ENCODE peak calls at places on chromosomes 12 and 14, in four cellular contexts. U is adipocyte, W is fibroblast of lung, T is aorta. A is an unnamed sample. For H3K4me1 and H3K36me3, the result is how much of the 10 kb centered on the place peaks cover.

GRCh38 chr12:2092890-2093289 is 40.1 kb downstream of the CACNA1C start:
- DNase-seq in U (peak), T (peak), W (no peak), A (no peak)

GRCh38 chr14:23398348-23398747 is 9.7 kb downstream of the MYH6 start:
- DNase-seq in T (no peak), W (no peak), U (no peak), A (no peak)

GRCh38 chr12:78799679-78800078 is 64.9 kb upstream of the SYT1 start:
- DNase-seq in T (no peak), W (no peak), U (no peak), A (no peak)

GRCh38 chr14:79730911-79731310 is 480.4 kb downstream of the DIO2 start:
- DNase-seq in T (no peak), U (no peak), W (no peak), A (no peak)

GRCh38 chr14:45426685-45427282 is 173.8 kb upstream of the MIS18BP1 start:
- DNase-seq in T (no peak), U (peak), W (peak), A (no peak)

GRCh38 chr14:55711171-55711811 is 131.3 kb downstream of the KTN1 start:
- DNase-seq in W (peak), T (no peak), U (no peak), A (no peak)

GRCh38 chr14:56172571-56172971 is 54.4 kb downstream of the PELI2 start:
- DNase-seq in T (no peak), W (peak), U (peak), A (no peak)

GRCh38 chr14:58793096-58793740 is 155.5 kb downstream of the DACT1 start:
- DNase-seq in T (no peak), U (no peak), W (no peak), A (no peak)

GRCh38 chr12:90188857-90189256 is 480.2 kb upstream of the ATP2B1 start:
- DNase-seq in U (no peak), T (no peak), W (no peak), A (no peak)

GRCh38 chr12:47080725-47081502 is 1.2 kb upstream of the AMIGO2 start:
- DNase-seq in T (peak), U (no peak), W (peak), A (peak)
- H3K4me1 ChIP-seq in T (under half), U (under half), W (under half), A (under half)

GRCh38 chr14:60064491-60065072 is 27.1 kb upstream of the PCNX4 start:
- DNase-seq in T (no peak), W (peak), U (peak), A (no peak)
- H3K36me3 ChIP-seq in T (under half), W (under half), U (under half), A (under half)

GRCh38 chr14:76784266-76784874 is 23.1 kb downstream of the VASH1 start:
- DNase-seq in U (no peak), T (peak), W (no peak), A (no peak)
- H3K4me1 ChIP-seq in U (under half), T (under half), W (under half), A (under half)

DNA sequence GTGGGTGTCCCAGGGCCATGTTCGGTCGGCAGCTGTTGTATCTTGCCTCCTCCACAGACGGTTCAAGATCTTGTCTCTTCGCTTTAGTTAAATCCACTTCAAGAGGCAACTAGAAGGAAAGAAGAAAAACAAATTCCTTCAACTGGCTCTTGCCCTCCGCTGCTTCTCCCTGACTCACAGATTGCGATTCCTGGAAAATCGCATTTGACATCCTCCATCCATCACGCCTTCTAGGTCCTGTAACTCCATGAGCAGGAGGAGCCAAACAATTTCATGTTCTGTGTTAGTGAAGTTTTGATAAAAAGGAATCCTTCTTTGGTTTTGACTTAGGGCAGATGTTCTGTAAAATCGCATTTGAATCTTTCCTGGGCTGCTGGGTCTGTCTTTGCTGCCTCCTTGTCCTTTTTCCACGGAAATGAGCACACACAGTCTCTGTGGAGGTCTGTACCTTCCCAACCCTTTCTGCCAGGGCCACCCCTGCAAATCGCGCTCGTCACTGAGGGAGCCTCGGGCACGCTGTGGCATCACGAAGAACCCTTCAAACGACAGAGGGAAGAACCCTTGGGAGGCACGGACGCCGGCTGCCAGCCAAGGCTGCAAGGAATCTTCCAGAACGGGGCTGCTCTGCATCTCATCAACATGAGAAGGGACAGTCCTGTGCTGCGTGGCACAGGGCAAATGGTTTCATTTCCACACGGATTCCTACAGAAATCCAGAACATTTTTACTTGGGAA is 32.6 kb downstream of the RAD52 start:
- DNase-seq in T (no peak), U (no peak), W (no peak), A (no peak)
- H3K36me3 ChIP-seq in T (under half), U (half or more), W (under half), A (under half)

GRCh38 chr12:4121506-4122020 is 152.0 kb upstream of the CCND2 start:
- DNase-seq in T (no peak), U (no peak), W (no peak), A (no peak)
- H3K4me1 ChIP-seq in T (under half), U (under half), W (under half), A (under half)

GRCh38 chr14:50469982-50470381 is 62.4 kb downstream of the MAP4K5 start:
- DNase-seq in W (no peak), T (no peak), U (no peak), A (no peak)
- H3K36me3 ChIP-seq in W (under half), T (under half), U (half or more), A (under half)

DNA sequence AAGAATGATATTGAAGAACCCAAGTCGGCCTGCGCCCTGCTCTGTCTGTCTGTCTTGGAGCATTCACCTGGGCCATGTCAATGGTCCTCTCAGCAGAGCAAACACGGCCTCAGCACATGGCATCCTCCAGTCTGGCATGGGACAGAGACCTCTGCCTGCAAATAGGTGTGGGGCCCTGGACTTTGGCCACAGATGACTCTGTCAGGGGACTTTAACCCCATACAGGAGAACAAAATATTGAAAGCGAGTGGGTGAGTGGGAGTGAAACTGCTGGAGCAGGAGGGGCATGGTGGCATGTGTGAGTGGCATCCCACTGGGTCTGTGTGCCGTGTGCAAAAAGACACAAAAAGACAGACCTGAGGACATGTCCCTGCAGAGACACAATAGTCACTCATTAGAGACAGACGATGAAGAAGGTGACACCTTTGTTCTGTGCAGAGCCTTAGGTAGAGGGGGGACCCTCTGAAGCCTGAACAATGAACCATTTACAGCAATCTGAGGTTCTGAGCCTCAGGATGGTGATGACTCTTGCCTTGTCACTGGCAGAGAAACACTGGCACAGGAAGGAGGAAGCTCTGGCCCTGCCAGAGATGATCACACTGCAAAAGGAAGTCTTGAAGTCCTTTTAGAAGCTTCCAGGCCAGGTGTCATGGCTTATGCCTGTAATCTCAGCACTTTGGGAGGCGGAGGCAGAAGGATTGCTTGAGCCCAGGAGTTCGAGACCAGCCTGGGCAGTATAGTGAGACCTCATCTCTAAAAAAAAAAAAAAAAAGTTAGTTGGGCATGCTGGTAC is 7.5 kb downstream of the LAG3 start:
- DNase-seq in U (no peak), W (no peak), T (no peak), A (no peak)
- H3K4me1 ChIP-seq in U (under half), W (under half), T (under half), A (under half)

A was measured in ovary.